ENCODE peak calls at places on chromosomes 1 and 21, in seven cellular contexts. U is fibroblast of lung; L is astrocyte of the spinal cord; Q is cardiac fibroblast; K is BJ; D is PC-3; S is CD8-positive, alpha-beta T cell. H is an unnamed sample.

GRCh38 chr21:28632718-28633408 is 359.8 kb downstream of the LTN1 start:
- DNase-seq in Q (peak; percentile 80), L (peak; percentile 62), K (peak; percentile 28), D (peak; percentile 70), U (peak; percentile 55), S (no peak), H (peak; percentile 88)

GRCh38 chr1:197481101-197481500 is 213.0 kb downstream of the CRB1 start:
- DNase-seq in D (no peak), Q (no peak), U (peak; percentile 14), S (no peak), L (no peak), K (peak; percentile 15), H (no peak)

GRCh38 chr1:107061886-107062285 is 5.4 kb downstream of the PRMT6 start:
- DNase-seq in L (no peak), S (no peak), D (no peak), K (no peak), Q (no peak), U (no peak), H (no peak)

GRCh38 chr1:226309398-226310122 is 596 bp upstream of the LIN9 start:
- DNase-seq in D (peak; percentile 45), S (no peak), U (peak; percentile 47), K (no peak), L (no peak), Q (peak; percentile 16), H (peak; percentile 16)

GRCh38 chr21:21828130-21828529 is 829.9 kb downstream of the NCAM2 start:
- DNase-seq in U (no peak), S (no peak), Q (no peak), K (no peak), D (no peak), L (no peak), H (no peak)

GRCh38 chr1:162944974-162945639 is 84.1 kb upstream of the CCDC190 start:
- DNase-seq in L (no peak), Q (no peak), S (no peak), U (no peak), D (no peak), K (no peak), H (no peak)

GRCh38 chr1:173175514-173176146 is 31.5 kb downstream of the TNFSF4 start:
- DNase-seq in Q (peak; percentile 66), K (peak; percentile 15), U (peak; percentile 60), S (no peak), D (peak; percentile 35), L (peak; percentile 56), H (no peak)

GRCh38 chr1:110490791-110491451 is 28.1 kb downstream of the KCNA10 start:
- DNase-seq in S (no peak), L (no peak), Q (no peak), D (no peak), U (no peak), K (no peak), H (peak; percentile 12)

GRCh38 chr1:22976461-22977243 is 4.0 kb upstream of the LACTBL1 start:
- DNase-seq in Q (peak; percentile 90), U (peak; percentile 84), L (peak; percentile 88), K (peak; percentile 26), S (peak; percentile 15), D (peak; percentile 89), H (peak; percentile 87)

GRCh38 chr1:85449356-85449755 is 15.6 kb downstream of the DDAH1 start:
- DNase-seq in U (no peak), D (no peak), K (no peak), L (no peak), Q (no peak), S (no peak), H (no peak)

GRCh38 chr1:150549496-150550221 is 451 bp downstream of the ADAMTSL4 start:
- DNase-seq in S (no peak), U (no peak), L (no peak), K (no peak), Q (no peak), D (no peak), H (peak; percentile 45)

GRCh38 chr1:188027613-188028012 is 1198.9 kb downstream of the PLA2G4A start:
- DNase-seq in D (peak; percentile 79), S (no peak), U (peak; percentile 90), K (peak; percentile 26), L (peak; percentile 87), Q (peak; percentile 78), H (peak; percentile 7)

GRCh38 chr21:18622383-18622782 is 218.8 kb upstream of the TMPRSS15 start:
- DNase-seq in K (no peak), Q (no peak), U (no peak), D (no peak), L (no peak), S (no peak), H (no peak)

GRCh38 chr1:117895482-117896114 is 33.8 kb downstream of the GDAP2 start:
- DNase-seq in K (peak; percentile 39), Q (peak; percentile 90), D (peak; percentile 89), L (peak; percentile 89), U (peak; percentile 92), S (peak; percentile 20), H (peak; percentile 94)

DNA sequence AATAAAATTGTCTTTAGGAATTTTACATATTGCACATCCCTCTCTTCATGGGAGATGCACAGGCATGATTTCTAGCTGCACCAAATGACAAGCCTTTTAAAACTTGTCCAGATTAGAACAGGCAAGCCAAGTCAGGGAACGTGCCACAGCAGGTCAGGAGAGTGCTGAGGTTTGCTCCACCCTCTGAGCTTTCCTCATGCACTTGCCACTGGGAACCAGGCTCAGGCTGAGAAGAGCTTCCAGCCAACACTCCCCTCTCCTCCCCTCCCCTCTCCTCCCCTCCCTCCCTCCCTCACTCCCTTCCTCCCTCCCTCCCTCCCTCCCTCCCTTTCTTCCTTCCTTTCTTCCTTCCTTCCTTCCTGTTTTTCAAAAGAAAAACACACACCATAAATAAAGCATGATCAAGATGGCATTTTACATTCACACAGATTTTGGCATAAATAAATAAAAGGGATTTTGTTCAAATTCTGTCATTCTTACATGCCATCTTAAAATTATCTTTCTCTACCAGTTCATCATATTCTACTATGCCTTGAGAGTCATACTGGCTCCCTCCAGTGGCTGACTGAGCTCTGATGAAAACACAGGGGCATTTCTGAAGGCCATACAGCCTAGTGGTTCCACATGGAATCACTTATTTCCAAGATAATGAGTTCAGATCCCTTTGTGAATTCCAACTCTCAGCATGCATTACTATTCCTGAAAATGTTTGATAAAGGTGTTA is 622.8 kb upstream of the PKN2 start:
- DNase-seq in S (no peak), U (peak; percentile 79), L (peak; percentile 58), D (peak; percentile 84), Q (peak; percentile 79), K (peak; percentile 4), H (peak; percentile 76)
- TF ChIP-seq CTCF in S (no peak), U (peak; percentile 88), L (peak; percentile 77), D (peak; percentile 95), Q (peak; percentile 91), K (peak; percentile 88), H (peak; percentile 85)

DNA sequence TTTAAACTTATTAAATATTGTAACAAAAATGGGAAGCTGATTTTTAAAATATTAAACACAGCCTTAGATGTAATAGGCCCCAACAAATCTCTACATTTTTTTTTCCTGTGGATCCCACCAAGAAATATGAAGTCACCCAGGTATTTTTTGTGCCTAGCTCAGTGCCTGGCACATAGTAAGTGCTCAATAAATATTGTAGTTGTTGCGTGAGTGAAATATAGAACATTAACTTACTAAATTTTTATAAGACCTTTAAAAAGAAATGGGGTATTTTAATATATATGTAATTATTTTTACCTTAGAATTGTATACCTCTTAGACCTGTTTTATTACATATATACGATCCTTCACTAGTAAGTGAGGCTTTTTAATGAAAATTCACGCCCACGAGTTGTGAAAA is 569 bp upstream of the DNAH14 start:
- DNase-seq in S (no peak), K (no peak), U (no peak), Q (no peak), D (no peak), L (no peak), H (no peak)
- H3K4me3 ChIP-seq in S (no peak overlapping the region), K (peak overlapping the region; percentile 60), U (no peak overlapping the region), Q (no peak overlapping the region), D (peak overlapping the region; percentile 81), L (peak overlapping the region; percentile 53), H (peak overlapping the region; percentile 69)

DNA sequence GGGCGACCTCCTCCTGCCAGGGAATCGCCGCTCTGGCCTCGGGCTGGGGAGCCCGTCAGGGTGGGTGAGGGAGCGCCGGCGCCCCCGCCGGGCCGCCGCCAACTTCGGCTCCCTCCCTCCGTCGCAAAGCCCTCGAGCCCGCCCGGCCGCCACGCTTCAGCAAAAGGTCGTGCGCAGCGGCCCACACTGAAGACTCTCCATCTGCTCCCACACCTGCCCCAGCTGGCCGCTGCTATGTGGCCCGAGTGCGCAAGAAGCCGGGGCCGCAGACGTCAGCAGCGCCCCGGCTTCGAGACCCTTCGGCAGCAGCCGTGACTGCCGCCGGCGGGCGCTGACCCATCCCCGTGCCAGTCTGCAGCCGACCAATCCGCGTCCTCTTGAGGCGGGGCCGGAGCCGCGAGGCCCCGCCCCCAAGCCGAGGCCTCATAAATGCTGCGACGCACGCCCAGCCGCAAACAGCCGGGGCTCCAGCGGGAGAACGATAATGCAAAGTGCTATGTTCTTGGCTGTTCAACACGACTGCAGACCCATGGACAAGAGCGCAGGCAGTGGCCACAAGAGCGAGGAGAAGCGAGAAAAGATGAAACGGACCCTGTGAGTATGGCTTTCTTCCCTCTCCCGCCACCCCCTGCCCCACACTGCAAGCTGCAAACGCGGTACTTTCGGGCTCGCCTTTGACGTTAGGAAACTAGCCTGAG is at the start of gene RGS2:
- DNase-seq in S (peak; percentile 83), K (peak; percentile 60), U (peak; percentile 95), L (peak; percentile 96), Q (peak; percentile 97), D (peak; percentile 95), H (peak; percentile 92)
- TF ChIP-seq CTCF in S (no peak), K (no peak), U (no peak), L (peak; percentile 21), Q (no peak), D (peak; percentile 50), H (no peak)

DNA sequence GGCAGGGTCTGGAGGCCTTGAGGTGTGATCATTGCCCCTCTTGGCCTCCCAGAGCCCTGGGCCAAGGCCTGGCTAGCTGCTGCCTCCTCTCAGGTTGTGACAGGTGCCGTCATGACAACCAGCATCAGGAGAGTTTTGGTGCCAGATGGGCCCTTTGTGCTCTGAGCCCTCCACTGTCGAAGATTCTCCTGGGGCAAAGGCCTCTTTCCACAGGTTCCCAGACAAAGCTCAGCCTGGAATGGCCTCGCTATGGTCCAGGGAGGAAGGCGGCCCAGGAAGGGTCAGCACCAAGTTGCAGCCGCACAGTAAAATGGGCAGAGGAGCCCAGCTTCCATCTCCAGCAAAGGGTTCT is 78.4 kb downstream of the ALPL start:
- DNase-seq in S (no peak), L (no peak), K (no peak), U (no peak), Q (no peak), D (no peak), H (no peak)
- H3K4me3 ChIP-seq in S (no peak overlapping the region), L (no peak overlapping the region), K (no peak overlapping the region), U (no peak overlapping the region), Q (no peak overlapping the region), D (no peak overlapping the region), H (no peak overlapping the region)

DNA sequence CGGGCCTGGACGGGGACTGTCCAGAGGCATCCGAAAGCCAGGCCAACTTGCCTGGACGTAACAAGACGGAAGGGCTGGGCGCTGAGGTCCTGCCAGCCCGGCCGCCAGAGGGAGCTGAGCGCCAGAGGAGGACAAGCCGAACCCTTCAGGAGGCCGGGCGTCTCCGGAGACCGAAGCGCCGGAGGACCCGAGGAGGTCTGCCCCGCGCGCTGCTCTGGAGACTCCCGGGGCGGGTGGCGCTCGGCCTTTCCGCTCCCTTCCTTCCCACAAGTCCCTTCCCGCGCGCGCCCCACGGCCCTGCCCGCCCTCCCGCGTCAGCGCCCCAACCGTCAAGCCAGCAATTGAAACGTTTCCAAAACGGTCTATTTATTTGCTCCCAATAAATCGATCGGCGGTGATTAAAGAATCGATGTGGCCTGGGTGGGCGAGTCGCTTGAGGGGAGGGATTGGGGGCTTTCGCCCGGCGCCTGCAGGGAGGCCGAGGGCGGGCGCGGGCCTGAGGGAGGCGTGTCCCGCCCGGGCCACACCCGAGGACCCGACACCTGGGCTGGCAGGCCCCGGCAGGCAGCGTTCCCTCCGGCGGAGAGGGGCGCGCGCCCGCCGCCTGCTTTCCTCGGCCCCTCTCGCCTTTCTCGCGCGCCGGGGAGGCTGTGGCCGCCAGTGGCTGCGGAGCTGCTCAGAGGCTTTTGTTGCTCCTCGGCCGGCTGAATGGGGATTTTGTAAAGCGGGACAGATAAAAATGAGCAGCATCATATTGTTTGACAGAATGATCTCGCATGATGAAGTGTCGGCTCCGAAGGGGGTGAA is 5.2 kb upstream of the FOXD3 start:
- DNase-seq in S (no peak), D (peak; percentile 91), L (peak; percentile 42), Q (peak; percentile 69), K (no peak), U (peak; percentile 53), H (peak; percentile 46)
- TF ChIP-seq CTCF in S (no peak), D (peak; percentile 72), L (peak; percentile 64), Q (peak; percentile 56), K (peak; percentile 70), U (peak; percentile 31), H (peak; percentile 50)